ENCODE peak calls at places on chromosomes 1 and 21, in ten cellular contexts. V is foreskin fibroblast; D is omental fat pad; Z is transverse colon; Y is CD4-positive, alpha-beta T cell; Q is mesothelial cell of epicardium; L is coronary artery; J is GM10248; E is fibroblast of the aortic adventitia; B is GM23338. O is an unnamed sample.

GRCh38 chr1:169460193-169460833 is 25.4 kb downstream of the SLC19A2 start:
- DNase-seq in B (peak), Z (no peak), L (no peak), E (peak), V (peak), D (no peak), J (no peak), Q (no peak), Y (no peak), O (no peak)

GRCh38 chr1:53336146-53336545 is 8.3 kb upstream of the LRP8 start:
- DNase-seq in E (no peak), V (no peak), Z (no peak), D (no peak), L (peak), B (no peak), Q (peak), J (no peak), Y (no peak), O (peak)

GRCh38 chr1:206925116-206925736 is 3.5 kb upstream of the FCMR start:
- DNase-seq in Y (peak), V (no peak), Q (no peak), Z (peak), L (no peak), B (peak), E (no peak), J (peak), D (no peak), O (no peak)

GRCh38 chr1:54227091-54227602 is 27.2 kb downstream of the MRPL37 start:
- DNase-seq in V (peak), J (no peak), Q (no peak), Y (no peak), L (no peak), B (no peak), Z (no peak), D (no peak), E (no peak), O (no peak)

GRCh38 chr1:67850611-67851075 is 17.4 kb upstream of the GNG12 start:
- DNase-seq in L (peak), Q (no peak), V (peak), D (peak), B (no peak), E (peak), Z (peak), Y (no peak), J (no peak), O (no peak)

GRCh38 chr1:55064861-55065263 is 25.5 kb downstream of the PCSK9 start:
- DNase-seq in Y (no peak), Z (no peak), V (peak), E (peak), Q (no peak), L (peak), B (no peak), D (no peak), J (no peak), O (no peak)

GRCh38 chr1:119327436-119328155 is 41.0 kb upstream of the HAO2 start:
- DNase-seq in E (peak), L (no peak), Y (peak), Z (peak), J (no peak), Q (peak), V (peak), D (no peak), B (peak), O (no peak)

GRCh38 chr1:28378906-28379305 is 9.4 kb downstream of the PHACTR4 start:
- DNase-seq in J (no peak), Y (no peak), L (no peak), Z (no peak), V (no peak), Q (no peak), B (no peak), E (no peak), D (no peak), O (no peak)

GRCh38 chr1:12547586-12548225 is 70.3 kb downstream of the DHRS3 start:
- DNase-seq in J (peak), L (peak), V (no peak), B (no peak), E (no peak), Q (no peak), Z (peak), D (no peak), Y (no peak), O (no peak)

GRCh38 chr1:32889731-32890278 is 3.5 kb downstream of the HPCA start:
- DNase-seq in B (no peak), Y (no peak), J (no peak), Z (no peak), E (no peak), D (no peak), L (no peak), Q (no peak), V (no peak), O (no peak)

GRCh38 chr1:200332716-200333115 is 77.1 kb downstream of the ZNF281 start:
- DNase-seq in Z (no peak), E (peak), J (no peak), V (no peak), D (no peak), B (no peak), Q (no peak), Y (no peak), L (no peak), O (no peak)

GRCh38 chr1:64110924-64111777 is 92.3 kb upstream of the UBE2U start:
- DNase-seq in Z (no peak), V (no peak), L (no peak), Y (no peak), E (no peak), Q (no peak), J (no peak), B (no peak), D (no peak), O (no peak)

GRCh38 chr21:33587792-33588484 is 546 bp downstream of the DONSON start:
- DNase-seq in E (peak), L (peak), Y (peak), V (no peak), Z (peak), J (peak), B (peak), D (no peak), Q (peak), O (peak)

GRCh38 chr1:160614410-160614809 is 32.4 kb downstream of the SLAMF1 start:
- DNase-seq in E (no peak), J (no peak), D (no peak), Z (no peak), Q (no peak), L (no peak), Y (no peak), B (no peak), V (no peak), O (no peak)

GRCh38 chr21:40245021-40245420 is 377.8 kb downstream of the PCP4 start:
- DNase-seq in Y (no peak), J (no peak), V (no peak), D (no peak), B (no peak), Z (no peak), E (no peak), Q (no peak), L (no peak), O (no peak)

GRCh38 chr1:225658041-225658440 is 5.1 kb upstream of the ENAH start:
- DNase-seq in J (no peak), V (no peak), B (no peak), Y (no peak), Z (no peak), L (no peak), D (no peak), Q (no peak), E (peak), O (no peak)

GRCh38 chr1:229293528-229294204 is 22.8 kb downstream of the RAB4A start:
- DNase-seq in E (no peak), J (no peak), D (no peak), L (no peak), Z (no peak), V (no peak), Y (no peak), B (no peak), Q (no peak), O (no peak)

GRCh38 chr21:45074818-45075605 is 632 bp downstream of the ADARB1 start:
- DNase-seq in V (peak), Z (no peak), E (peak), D (no peak), J (peak), Y (peak), B (peak), L (peak), Q (peak), O (no peak)

GRCh38 chr1:36352910-36353878 is 29.7 kb upstream of the EVA1B start:
- DNase-seq in J (no peak), B (no peak), Q (no peak), V (peak), E (peak), L (no peak), Y (no peak), Z (no peak), D (no peak), O (no peak)

GRCh38 chr1:22796642-22797041 is 86.0 kb downstream of the EPHB2 start:
- DNase-seq in J (no peak), L (no peak), D (no peak), E (no peak), Y (no peak), B (no peak), V (peak), Z (no peak), Q (no peak), O (no peak)

GRCh38 chr1:182328591-182328990 is 63.0 kb downstream of the GLUL start:
- DNase-seq in Q (no peak), D (no peak), E (no peak), J (no peak), V (no peak), Y (no peak), B (no peak), Z (no peak), L (no peak), O (no peak)

GRCh38 chr1:68375919-68376318 is 73.8 kb downstream of the RPE65 start:
- DNase-seq in E (peak), Y (no peak), D (no peak), Z (no peak), J (no peak), B (no peak), Q (no peak), L (no peak), V (peak), O (no peak)

GRCh38 chr1:234395297-234395696 is 22.0 kb downstream of the COA6 start:
- DNase-seq in J (no peak), V (no peak), Q (no peak), E (no peak), Z (no peak), L (no peak), D (no peak), B (no peak), Y (no peak), O (no peak)

GRCh38 chr1:66291047-66291864 is 242.7 kb upstream of the SGIP1 start:
- DNase-seq in Q (no peak), D (no peak), Y (no peak), V (no peak), Z (no peak), E (peak), B (no peak), L (no peak), J (no peak), O (no peak)

GRCh38 chr1:205228052-205228451 is 306 bp downstream of the TMCC2 start:
- DNase-seq in Z (no peak), V (no peak), B (no peak), D (no peak), Q (peak), J (no peak), E (no peak), L (no peak), Y (no peak), O (no peak)

GRCh38 chr1:230097370-230097769 is 30.3 kb downstream of the GALNT2 start:
- DNase-seq in D (no peak), L (no peak), Z (no peak), B (no peak), Y (no peak), V (no peak), J (no peak), E (no peak), Q (no peak), O (no peak)

GRCh38 chr1:14516974-14517812 is 81.3 kb upstream of the KAZN start:
- DNase-seq in Z (no peak), L (peak), Y (no peak), V (peak), J (peak), D (no peak), E (peak), Q (no peak), B (no peak), O (no peak)

GRCh38 chr1:99455760-99456159 is 190.2 kb upstream of the PALMD start:
- DNase-seq in L (no peak), D (no peak), Q (no peak), J (no peak), V (no peak), Z (no peak), E (no peak), B (no peak), Y (no peak), O (no peak)

GRCh38 chr1:193421487-193421886 is 235.1 kb upstream of the B3GALT2 start:
- DNase-seq in Q (no peak), J (no peak), E (no peak), L (no peak), Y (no peak), B (no peak), V (no peak), D (no peak), Z (no peak), O (no peak)

GRCh38 chr1:183214021-183214970 is 28.2 kb downstream of the LAMC2 start:
- DNase-seq in Q (no peak), B (no peak), D (no peak), Y (no peak), Z (no peak), J (no peak), L (no peak), V (no peak), E (no peak), O (no peak)

GRCh38 chr1:229199892-229200291 is 71.0 kb upstream of the RAB4A start:
- DNase-seq in L (no peak), Y (no peak), Q (no peak), D (no peak), J (peak), Z (peak), B (no peak), E (no peak), V (no peak), O (no peak)

GRCh38 chr1:190124068-190124467 is 353.6 kb downstream of the BRINP3 start:
- DNase-seq in V (no peak), J (no peak), B (peak), Z (no peak), Q (no peak), L (no peak), D (no peak), Y (no peak), E (no peak), O (no peak)

GRCh38 chr21:41245509-41246135 is 71.0 kb upstream of the FAM3B start:
- DNase-seq in Y (no peak), D (no peak), Z (no peak), B (peak), J (no peak), Q (no peak), L (no peak), V (no peak), E (no peak), O (peak)

GRCh38 chr1:4603317-4604110 is 50.9 kb upstream of the AJAP1 start:
- DNase-seq in Z (no peak), E (no peak), V (no peak), Q (no peak), Y (no peak), B (no peak), D (no peak), J (no peak), L (peak), O (no peak)

GRCh38 chr1:63746129-63746864 is 27.5 kb upstream of the ROR1 start:
- DNase-seq in V (peak), Y (no peak), L (no peak), Q (no peak), B (peak), D (no peak), J (no peak), E (peak), Z (no peak), O (peak)

DNA sequence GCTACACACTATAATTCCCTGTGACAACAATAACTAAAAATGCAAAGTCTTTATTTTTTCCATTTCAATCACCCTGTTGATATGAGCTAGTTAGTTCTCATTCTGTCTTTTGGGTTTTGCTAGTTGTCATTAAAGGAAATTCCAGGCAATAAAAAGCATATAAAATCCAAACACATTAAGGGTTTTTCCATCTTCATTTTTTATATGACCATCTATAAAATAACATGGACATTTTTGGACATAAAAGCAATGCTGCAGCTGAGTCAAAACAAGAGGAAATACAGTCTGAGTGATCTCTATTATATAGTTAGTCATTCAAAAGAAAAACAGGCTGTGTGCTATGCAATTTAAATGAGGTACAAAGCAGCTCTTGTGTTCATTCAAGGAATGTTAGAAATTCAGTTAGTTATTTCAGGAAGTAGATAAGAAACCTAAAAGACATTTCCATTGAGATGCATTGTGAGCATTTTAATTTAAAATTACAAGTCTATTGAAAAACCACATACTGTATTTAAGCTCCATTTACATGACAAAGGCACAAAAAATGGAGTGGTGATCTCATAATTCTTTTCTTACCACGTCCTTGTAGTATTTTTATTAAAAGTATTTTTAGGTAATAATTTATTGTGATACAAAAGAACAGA is 67.3 kb upstream of the BCL10 start:
- DNase-seq in Y (no peak), Q (no peak), V (peak), J (no peak), E (peak), L (no peak), D (no peak), B (peak), Z (no peak), O (no peak)
- TF ChIP-seq CTCF in Y (no peak), Q (no peak), V (no peak), J (no peak), E (no peak), L (no peak), D (no peak), B (no peak), Z (no peak), O (no peak)

DNA sequence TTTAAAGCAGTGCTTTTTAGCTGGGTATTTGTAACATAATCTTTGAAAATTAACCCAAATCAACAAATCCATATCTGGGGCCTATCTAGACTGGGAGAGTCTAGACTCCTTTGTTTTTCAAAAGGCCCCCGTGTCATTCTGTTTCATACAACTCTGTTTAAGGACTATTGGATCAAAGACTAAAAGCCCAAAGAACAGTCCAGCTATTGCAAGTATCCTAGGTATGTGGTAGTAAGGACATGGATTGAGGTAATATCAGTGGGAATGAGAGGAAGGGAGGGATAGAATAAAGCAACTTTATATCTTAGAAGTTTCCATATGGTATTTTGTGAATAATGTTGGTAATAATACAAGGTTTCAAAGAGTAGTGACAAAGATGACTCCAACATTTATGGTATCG is 18.2 kb downstream of the KIF1B start:
- DNase-seq in Z (no peak), L (no peak), Q (no peak), J (no peak), B (no peak), Y (no peak), V (no peak), D (no peak), E (peak), O (no peak)
- TF ChIP-seq CTCF in Z (no peak), L (no peak), Q (no peak), J (no peak), B (no peak), Y (no peak), V (no peak), D (no peak), E (no peak), O (no peak)

GRCh38 chr1:47436979-47437517 is 796 bp upstream of the FOXD2 start:
- DNase-seq in D (no peak), L (no peak), J (no peak), B (peak), V (peak), E (peak), Y (no peak), Q (no peak), Z (no peak), O (no peak)

GRCh38 chr1:47435506-47436303 is 2.1 kb upstream of the FOXD2 start:
- DNase-seq in Z (no peak), D (no peak), V (no peak), E (no peak), Y (no peak), B (no peak), Q (no peak), L (no peak), J (no peak), O (no peak)

GRCh38 chr1:47438321-47439150 is 692 bp downstream of the FOXD2 start:
- DNase-seq in Z (peak), V (no peak), B (peak), D (no peak), Q (no peak), J (no peak), L (no peak), E (no peak), Y (peak), O (no peak)

GRCh38 chr1:47437518-47438320 is at the start of gene FOXD2:
- DNase-seq in Y (peak), V (peak), Z (peak), D (peak), B (peak), Q (peak), J (peak), L (peak), E (peak), O (peak)

DNA sequence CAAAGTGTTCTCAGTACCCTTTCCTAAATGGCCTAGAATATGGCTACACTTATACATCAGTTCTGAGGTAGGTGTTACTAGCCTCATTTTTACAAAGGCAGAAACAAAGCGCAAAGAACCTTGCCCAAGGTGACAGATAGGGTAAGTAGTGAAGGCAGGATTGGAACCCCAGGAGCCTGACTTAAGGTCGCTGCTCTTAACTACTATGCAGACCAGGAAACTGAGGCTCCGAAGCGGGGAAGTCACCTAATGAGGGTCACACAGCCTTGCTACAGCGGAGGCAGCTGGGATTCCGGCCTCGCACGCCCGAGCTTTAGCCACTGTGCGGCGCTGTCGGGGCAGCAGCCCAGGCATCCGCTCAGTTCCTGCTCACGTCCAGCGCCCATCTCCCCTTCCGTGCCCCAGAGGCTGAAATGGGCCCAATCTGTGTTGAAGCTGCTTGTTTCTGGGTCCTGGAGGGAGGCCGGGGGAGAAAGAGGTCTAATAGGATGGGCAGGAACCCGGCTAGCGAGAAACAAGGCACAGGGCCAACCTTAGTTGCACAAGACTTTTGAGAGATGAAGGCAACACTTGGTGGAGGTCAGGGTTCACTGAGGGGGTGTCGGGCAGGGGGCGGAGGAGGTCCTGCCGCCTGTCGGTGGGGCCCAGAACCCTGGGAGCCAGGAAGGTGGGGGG is 1.4 kb upstream of the FOXD2 start:
- DNase-seq in Y (peak), Z (peak), J (peak), L (peak), Q (peak), B (peak), D (peak), E (peak), V (peak), O (peak)
- TF ChIP-seq CTCF in Y (peak), Z (peak), J (peak), L (peak), Q (peak), B (peak), D (no peak), E (peak), V (peak), O (peak)

GRCh38 chr1:161768986-161769672 is 3.0 kb downstream of the ATF6 start:
- DNase-seq in J (no peak), Y (no peak), L (no peak), E (peak), Q (no peak), Z (no peak), B (no peak), V (no peak), D (no peak), O (no peak)
- TF ChIP-seq CTCF in J (no peak), Y (no peak), L (no peak), E (no peak), Q (no peak), Z (no peak), B (no peak), V (no peak), D (no peak), O (no peak)

GRCh38 chr1:231381729-231382128 is 40.4 kb downstream of the EGLN1 start:
- DNase-seq in L (no peak), V (no peak), Q (no peak), E (no peak), J (no peak), Y (no peak), Z (no peak), D (no peak), B (no peak), O (no peak)
- TF ChIP-seq CTCF in L (no peak), V (no peak), Q (no peak), E (no peak), J (no peak), Y (no peak), Z (no peak), D (no peak), B (no peak), O (no peak)

DNA sequence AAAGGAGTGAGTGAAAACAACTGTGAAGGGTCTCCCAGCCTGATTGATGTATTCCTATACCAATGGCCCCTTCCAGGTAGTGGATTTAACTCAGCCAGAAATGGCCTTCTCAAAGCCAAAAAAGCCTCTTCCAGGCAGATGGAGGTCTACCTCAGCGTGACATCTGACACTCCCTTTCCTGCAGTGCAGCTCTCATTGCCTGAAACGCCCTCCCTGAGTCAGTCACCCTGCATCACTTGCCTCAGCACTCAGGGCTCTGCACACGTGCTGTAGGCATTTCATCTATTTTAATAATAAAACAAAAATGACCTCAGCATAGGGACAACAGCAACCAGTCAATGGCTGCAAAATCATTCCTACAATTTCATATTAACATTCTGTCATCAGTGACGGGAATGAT is 64.4 kb upstream of the GJA5 start:
- DNase-seq in E (no peak), V (no peak), Y (no peak), D (no peak), L (no peak), J (no peak), B (no peak), Z (no peak), Q (no peak), O (no peak)
- TF ChIP-seq CTCF in E (no peak), V (no peak), Y (no peak), D (no peak), L (no peak), J (no peak), B (no peak), Z (no peak), Q (no peak), O (no peak)

O was measured in osteocyte.